ENCODE peak calls at places on chromosomes 1 and 21, in four cellular contexts. E, V, I and Q are unnamed samples.
A peak's percentile ranks its signal among the peaks of the same experiment; 100 is the strongest.

GRCh38 chr1:237539055-237539454 is 351.7 kb downstream of the ZP4 start:
- DNase-seq in E (no peak), V (no peak), I (no peak), Q (no peak)

GRCh38 chr1:30801826-30802198 is 44.2 kb upstream of the LAPTM5 start:
- DNase-seq in E (no peak), V (peak; percentile 67), I (peak; percentile 89), Q (peak; percentile 92)

GRCh38 chr21:46063734-46064680 is 33.9 kb upstream of the COL6A2 start:
- DNase-seq in E (no peak), V (no peak), I (peak; percentile 18), Q (no peak)

GRCh38 chr1:32138965-32139364 is 31.1 kb downstream of the KPNA6 start:
- DNase-seq in E (no peak), V (no peak), I (no peak), Q (no peak)

GRCh38 chr1:117105003-117105402 is 16.5 kb downstream of the TRIM45 start:
- DNase-seq in E (no peak), V (no peak), I (no peak), Q (no peak)

GRCh38 chr1:30923597-30923996 is 15.0 kb upstream of the SDC3 start:
- DNase-seq in E (no peak), V (no peak), I (no peak), Q (no peak)

GRCh38 chr1:234898455-234899033 is 230.1 kb downstream of the TOMM20 start:
- DNase-seq in E (no peak), V (no peak), I (no peak), Q (no peak)

GRCh38 chr1:58883037-58883887 is 99.4 kb upstream of the JUN start:
- DNase-seq in E (no peak), V (peak; percentile 72), I (peak; percentile 85), Q (peak; percentile 72)

GRCh38 chr1:156489166-156489934 is 11.2 kb downstream of the MEF2D start:
- DNase-seq in E (no peak), V (no peak), I (no peak), Q (peak; percentile 75)

GRCh38 chr1:157200451-157200850 is 62.3 kb upstream of the ETV3 start:
- DNase-seq in E (no peak), V (no peak), I (no peak), Q (no peak)

GRCh38 chr1:169113613-169114119 is 7.2 kb downstream of the ATP1B1 start:
- DNase-seq in E (no peak), V (no peak), I (no peak), Q (no peak)

GRCh38 chr1:1914101-1914811 is 804 bp upstream of the CALML6 start:
- DNase-seq in E (no peak), V (no peak), I (no peak), Q (peak; percentile 60)

GRCh38 chr1:76425104-76425842 is 350.7 kb downstream of the ST6GALNAC3 start:
- DNase-seq in E (no peak), V (no peak), I (no peak), Q (no peak)

GRCh38 chr1:147851149-147851548 is 51.4 kb upstream of the GJA8 start:
- DNase-seq in E (no peak), V (no peak), I (no peak), Q (no peak)

GRCh38 chr1:51373898-51374297 is 43.5 kb upstream of the TTC39A start:
- DNase-seq in E (no peak), V (no peak), I (no peak), Q (no peak)

GRCh38 chr21:26170471-26171309 is at the start of gene APP:
- DNase-seq in E (peak; percentile 7), V (peak; percentile 82), I (peak; percentile 91), Q (peak; percentile 84)

GRCh38 chr1:186152227-186152944 is 222.7 kb downstream of the TPR start:
- DNase-seq in E (no peak), V (peak; percentile 31), I (no peak), Q (no peak)

GRCh38 chr1:45225598-45225997 is 19.2 kb upstream of the ZSWIM5 start:
- DNase-seq in E (no peak), V (no peak), I (no peak), Q (no peak)

GRCh38 chr1:151013518-151013917 is 5.3 kb downstream of the PRUNE1 start:
- DNase-seq in E (no peak), V (no peak), I (peak; percentile 63), Q (peak; percentile 61)

GRCh38 chr1:219686171-219686570 is 73.3 kb upstream of the ZC3H11B start:
- DNase-seq in E (no peak), V (no peak), I (no peak), Q (no peak)

GRCh38 chr21:21074305-21074704 is 76.1 kb downstream of the NCAM2 start:
- DNase-seq in E (no peak), V (no peak), I (no peak), Q (no peak)

GRCh38 chr1:235078927-235079381 is 49.7 kb downstream of the TOMM20 start:
- DNase-seq in E (no peak), V (no peak), I (no peak), Q (no peak)

GRCh38 chr1:78833491-78833890 is 173.0 kb downstream of the ADGRL4 start:
- DNase-seq in E (no peak), V (no peak), I (no peak), Q (no peak)

GRCh38 chr1:42971848-42972291 is 13.2 kb upstream of the SLC2A1 start:
- DNase-seq in E (no peak), V (no peak), I (no peak), Q (no peak)

GRCh38 chr21:35593000-35593502 is 467.3 kb downstream of the SETD4 start:
- DNase-seq in E (no peak), V (no peak), I (no peak), Q (no peak)

GRCh38 chr1:210477328-210477924 is 148.7 kb downstream of the HHAT start:
- DNase-seq in E (no peak), V (no peak), I (no peak), Q (no peak)

GRCh38 chr1:172420385-172420784 is at the start of gene C1orf105:
- DNase-seq in E (no peak), V (no peak), I (no peak), Q (no peak)

GRCh38 chr1:243718893-243719292 is 131.2 kb downstream of the AKT3 start:
- DNase-seq in E (no peak), V (no peak), I (no peak), Q (no peak)

GRCh38 chr21:43361493-43362296 is 65.2 kb downstream of the SIK1 start:
- DNase-seq in E (no peak), V (peak; percentile 89), I (no peak), Q (peak; percentile 84)

GRCh38 chr1:77475631-77476030 is 193.8 kb downstream of the AK5 start:
- DNase-seq in E (no peak), V (no peak), I (no peak), Q (no peak)

GRCh38 chr1:59178339-59178744 is 118.6 kb upstream of the FGGY start:
- DNase-seq in E (no peak), V (no peak), I (no peak), Q (peak; percentile 15)

GRCh38 chr1:8875216-8875861 is 3.1 kb downstream of the ENO1 start:
- DNase-seq in E (no peak), V (no peak), I (no peak), Q (peak; percentile 44)

GRCh38 chr1:8880068-8880676 is 1.7 kb upstream of the ENO1 start:
- DNase-seq in E (no peak), V (no peak), I (peak; percentile 61), Q (peak; percentile 35)

GRCh38 chr1:8879348-8880067 is 1.0 kb upstream of the ENO1 start:
- DNase-seq in E (no peak), V (no peak), I (no peak), Q (no peak)

GRCh38 chr1:8876099-8876496 is 2.4 kb downstream of the ENO1 start:
- DNase-seq in E (no peak), V (no peak), I (no peak), Q (no peak)

GRCh38 chr1:8878448-8879347 is at the start of gene ENO1:
- DNase-seq in E (peak; percentile 93), V (peak; percentile 98), I (peak; percentile 99), Q (peak; percentile 98)
- TF ChIP-seq POLR2A in E (peak; percentile 99), V (peak; percentile 97), I (no peak), Q (peak; percentile 91)

GRCh38 chr1:226441629-226442028 is 33.7 kb upstream of the PARP1 start:
- DNase-seq in E (no peak), V (no peak), I (no peak), Q (no peak)

GRCh38 chr1:226436855-226437491 is 29.1 kb upstream of the PARP1 start:
- DNase-seq in E (peak; percentile 16), V (peak; percentile 66), I (no peak), Q (no peak)

GRCh38 chr1:226436472-226436854 is 28.6 kb upstream of the PARP1 start:
- DNase-seq in E (no peak), V (no peak), I (no peak), Q (no peak)

GRCh38 chr1:226440512-226440911 is 32.6 kb upstream of the PARP1 start:
- DNase-seq in E (no peak), V (no peak), I (no peak), Q (no peak)

GRCh38 chr1:226438007-226438406 is 30.1 kb upstream of the PARP1 start:
- DNase-seq in E (no peak), V (no peak), I (no peak), Q (no peak)
- TF ChIP-seq CTCF in E (no peak), V (no peak), I (no peak), Q (no peak)

GRCh38 chr21:33229776-33230517 is at the start of gene IFNAR2:
- DNase-seq in E (no peak), V (peak; percentile 29), I (peak; percentile 80), Q (peak; percentile 91)
- TF ChIP-seq POLR2A in E (peak; percentile 84), V (no peak), I (no peak), Q (no peak)

DNA sequence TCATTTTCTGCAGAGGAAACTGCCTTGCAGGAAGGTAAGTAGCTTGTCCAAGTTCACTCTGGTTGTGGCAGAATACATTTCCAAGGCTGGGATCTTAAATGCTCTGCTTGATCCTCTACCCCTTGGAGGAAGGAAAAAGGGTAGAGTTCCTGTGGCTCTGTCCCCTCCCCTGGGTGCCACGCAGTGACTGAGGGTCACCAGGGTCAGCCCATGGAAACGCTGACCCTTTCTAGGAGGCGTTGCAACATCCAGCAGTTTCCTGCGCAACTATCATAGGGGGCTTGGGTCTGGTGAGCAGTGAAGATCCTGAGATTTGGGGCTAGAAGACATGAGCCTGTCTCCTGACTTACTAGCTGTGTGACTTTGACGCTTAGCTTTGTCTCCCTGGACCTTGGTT is 29.4 kb upstream of the EPS8L3 start:
- DNase-seq in E (no peak), V (no peak), I (peak; percentile 4), Q (no peak)
- TF ChIP-seq CTCF in E (no peak), V (no peak), I (no peak), Q (no peak)